ENCODE peak calls at places on chromosome 9, in four cellular contexts. One of them, this sample, is unnamed.

GRCh38 chr9:136219276-136219675 is 14.3 kb upstream of the LHX3 start:
- DNase-seq in mesenchymal stem cell: no peak
- DNase-seq in IMR-90: peak
- DNase-seq in prostate gland: no peak
- DNase-seq in this sample: peak

GRCh38 chr9:123911024-123911423 is 18.9 kb downstream of the DENND1A start:
- DNase-seq in mesenchymal stem cell: no peak
- DNase-seq in IMR-90: no peak
- DNase-seq in prostate gland: no peak
- DNase-seq in this sample: no peak

GRCh38 chr9:129968690-129969485 is 74.1 kb downstream of the FNBP1 start:
- DNase-seq in mesenchymal stem cell: peak
- DNase-seq in IMR-90: peak
- DNase-seq in prostate gland: no peak
- DNase-seq in this sample: peak

GRCh38 chr9:92293075-92293354 is 482 bp downstream of the IARS1 start:
- DNase-seq in mesenchymal stem cell: no peak
- DNase-seq in IMR-90: no peak
- DNase-seq in prostate gland: no peak
- DNase-seq in this sample: no peak

GRCh38 chr9:30075451-30076199 is 2308.8 kb upstream of the ACO1 start:
- DNase-seq in mesenchymal stem cell: peak
- DNase-seq in IMR-90: no peak
- DNase-seq in prostate gland: no peak
- DNase-seq in this sample: peak

GRCh38 chr9:105290401-105290800 is 46.0 kb downstream of the SLC44A1 start:
- DNase-seq in mesenchymal stem cell: peak
- DNase-seq in IMR-90: peak
- DNase-seq in prostate gland: peak
- DNase-seq in this sample: peak

GRCh38 chr9:90460220-90460619 is 182.4 kb downstream of the DIRAS2 start:
- DNase-seq in mesenchymal stem cell: no peak
- DNase-seq in IMR-90: no peak
- DNase-seq in prostate gland: no peak
- DNase-seq in this sample: no peak

GRCh38 chr9:125544988-125545651 is 161.9 kb downstream of the MAPKAP1 start:
- DNase-seq in mesenchymal stem cell: no peak
- DNase-seq in IMR-90: peak
- DNase-seq in prostate gland: peak
- DNase-seq in this sample: peak

GRCh38 chr9:104091708-104092107 is 2.4 kb upstream of the SMC2 start:
- DNase-seq in mesenchymal stem cell: peak
- DNase-seq in IMR-90: peak
- DNase-seq in prostate gland: no peak
- DNase-seq in this sample: peak

GRCh38 chr9:136079916-136080246 is 15.2 kb downstream of the NACC2 start:
- DNase-seq in mesenchymal stem cell: no peak
- DNase-seq in IMR-90: no peak
- DNase-seq in prostate gland: no peak
- DNase-seq in this sample: no peak

GRCh38 chr9:102499468-102499867 is 495.7 kb upstream of the CYLC2 start:
- DNase-seq in mesenchymal stem cell: no peak
- DNase-seq in IMR-90: no peak
- DNase-seq in prostate gland: no peak
- DNase-seq in this sample: no peak

GRCh38 chr9:124054671-124055212 is 43.2 kb downstream of the LHX2 start:
- DNase-seq in mesenchymal stem cell: peak
- DNase-seq in IMR-90: peak
- DNase-seq in prostate gland: no peak
- DNase-seq in this sample: peak

GRCh38 chr9:27125936-27126335 is 16.9 kb downstream of the TEK start:
- DNase-seq in mesenchymal stem cell: peak
- DNase-seq in IMR-90: peak
- DNase-seq in prostate gland: no peak
- DNase-seq in this sample: peak

GRCh38 chr9:131738838-131739191 is 1.1 kb downstream of the RAPGEF1 start:
- DNase-seq in mesenchymal stem cell: no peak
- DNase-seq in IMR-90: no peak
- DNase-seq in prostate gland: no peak
- DNase-seq in this sample: no peak

GRCh38 chr9:3526903-3527652 is 1.3 kb upstream of the RFX3 start:
- DNase-seq in mesenchymal stem cell: peak
- DNase-seq in IMR-90: peak
- DNase-seq in prostate gland: peak
- DNase-seq in this sample: peak

GRCh38 chr9:68427216-68427994 is 71.0 kb downstream of the PGM5 start:
- DNase-seq in mesenchymal stem cell: no peak
- DNase-seq in IMR-90: no peak
- DNase-seq in prostate gland: no peak
- DNase-seq in this sample: no peak
- H3K4me3 ChIP-seq in mesenchymal stem cell: no peak
- H3K4me3 ChIP-seq in IMR-90: no peak
- H3K4me3 ChIP-seq in prostate gland: no peak
- H3K4me3 ChIP-seq in this sample: no peak

GRCh38 chr9:1083325-1083913 is 33.3 kb downstream of the DMRT2 start:
- DNase-seq in mesenchymal stem cell: no peak
- DNase-seq in IMR-90: no peak
- DNase-seq in prostate gland: no peak
- DNase-seq in this sample: peak
- H3K4me3 ChIP-seq in mesenchymal stem cell: peak
- H3K4me3 ChIP-seq in IMR-90: no peak
- H3K4me3 ChIP-seq in prostate gland: no peak
- H3K4me3 ChIP-seq in this sample: peak

GRCh38 chr9:76137941-76138340 is 247.5 kb downstream of the PCSK5 start:
- DNase-seq in mesenchymal stem cell: peak
- DNase-seq in IMR-90: peak
- DNase-seq in prostate gland: no peak
- DNase-seq in this sample: no peak

GRCh38 chr9:76138360-76138759 is 247.9 kb downstream of the PCSK5 start:
- DNase-seq in mesenchymal stem cell: no peak
- DNase-seq in IMR-90: no peak
- DNase-seq in prostate gland: no peak
- DNase-seq in this sample: no peak

GRCh38 chr9:76135902-76136301 is 245.4 kb downstream of the PCSK5 start:
- DNase-seq in mesenchymal stem cell: no peak
- DNase-seq in IMR-90: no peak
- DNase-seq in prostate gland: no peak
- DNase-seq in this sample: peak

DNA sequence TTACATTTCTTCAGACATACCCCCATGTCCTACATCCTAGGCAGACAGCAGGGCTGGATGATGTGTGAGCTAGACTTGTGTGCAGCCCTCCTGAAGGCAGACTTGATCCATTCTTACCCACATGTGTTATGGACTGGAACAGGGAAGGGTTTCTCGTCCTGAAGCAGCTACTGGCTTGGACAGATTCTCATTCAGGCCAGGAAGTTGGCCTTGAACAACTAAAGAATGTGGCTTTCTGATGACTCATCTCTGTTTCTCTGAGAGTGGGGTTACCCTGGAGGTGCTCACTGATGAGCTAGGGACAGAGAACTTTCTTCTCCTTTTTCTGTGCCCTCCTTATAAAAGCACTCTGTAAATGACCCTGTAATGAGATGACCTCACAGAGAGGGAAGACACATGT is 246.5 kb downstream of the PCSK5 start:
- DNase-seq in mesenchymal stem cell: peak
- DNase-seq in IMR-90: peak
- DNase-seq in prostate gland: no peak
- DNase-seq in this sample: peak
- H3K4me3 ChIP-seq in mesenchymal stem cell: no peak
- H3K4me3 ChIP-seq in IMR-90: no peak
- H3K4me3 ChIP-seq in prostate gland: no peak
- H3K4me3 ChIP-seq in this sample: no peak

GRCh38 chr9:113482991-113483675 is 19.6 kb downstream of the RGS3 start:
- DNase-seq in mesenchymal stem cell: no peak
- DNase-seq in IMR-90: no peak
- DNase-seq in prostate gland: no peak
- DNase-seq in this sample: no peak

GRCh38 chr9:113485761-113486115 is 22.2 kb downstream of the RGS3 start:
- DNase-seq in mesenchymal stem cell: no peak
- DNase-seq in IMR-90: no peak
- DNase-seq in prostate gland: no peak
- DNase-seq in this sample: no peak

GRCh38 chr9:113483676-113484257 is 20.2 kb downstream of the RGS3 start:
- DNase-seq in mesenchymal stem cell: no peak
- DNase-seq in IMR-90: no peak
- DNase-seq in prostate gland: no peak
- DNase-seq in this sample: no peak

GRCh38 chr9:113482341-113482740 is 18.8 kb downstream of the RGS3 start:
- DNase-seq in mesenchymal stem cell: no peak
- DNase-seq in IMR-90: no peak
- DNase-seq in prostate gland: no peak
- DNase-seq in this sample: no peak

GRCh38 chr9:113484258-113484730 is 20.8 kb downstream of the RGS3 start:
- DNase-seq in mesenchymal stem cell: peak
- DNase-seq in IMR-90: peak
- DNase-seq in prostate gland: peak
- DNase-seq in this sample: no peak
- H3K4me3 ChIP-seq in mesenchymal stem cell: no peak
- H3K4me3 ChIP-seq in IMR-90: no peak
- H3K4me3 ChIP-seq in prostate gland: no peak
- H3K4me3 ChIP-seq in this sample: no peak

GRCh38 chr9:109500421-109500974 is 2.4 kb upstream of the PTPN3 start:
- DNase-seq in mesenchymal stem cell: no peak
- DNase-seq in IMR-90: no peak
- DNase-seq in prostate gland: no peak
- DNase-seq in this sample: no peak

GRCh38 chr9:109498195-109499060 is at the start of gene PTPN3:
- DNase-seq in mesenchymal stem cell: no peak
- DNase-seq in IMR-90: no peak
- DNase-seq in prostate gland: no peak
- DNase-seq in this sample: no peak

GRCh38 chr9:109497193-109498165 is 628 bp downstream of the PTPN3 start:
- DNase-seq in mesenchymal stem cell: no peak
- DNase-seq in IMR-90: no peak
- DNase-seq in prostate gland: peak
- DNase-seq in this sample: no peak

GRCh38 chr9:109499061-109499630 is 1.0 kb upstream of the PTPN3 start:
- DNase-seq in mesenchymal stem cell: no peak
- DNase-seq in IMR-90: no peak
- DNase-seq in prostate gland: no peak
- DNase-seq in this sample: no peak

DNA sequence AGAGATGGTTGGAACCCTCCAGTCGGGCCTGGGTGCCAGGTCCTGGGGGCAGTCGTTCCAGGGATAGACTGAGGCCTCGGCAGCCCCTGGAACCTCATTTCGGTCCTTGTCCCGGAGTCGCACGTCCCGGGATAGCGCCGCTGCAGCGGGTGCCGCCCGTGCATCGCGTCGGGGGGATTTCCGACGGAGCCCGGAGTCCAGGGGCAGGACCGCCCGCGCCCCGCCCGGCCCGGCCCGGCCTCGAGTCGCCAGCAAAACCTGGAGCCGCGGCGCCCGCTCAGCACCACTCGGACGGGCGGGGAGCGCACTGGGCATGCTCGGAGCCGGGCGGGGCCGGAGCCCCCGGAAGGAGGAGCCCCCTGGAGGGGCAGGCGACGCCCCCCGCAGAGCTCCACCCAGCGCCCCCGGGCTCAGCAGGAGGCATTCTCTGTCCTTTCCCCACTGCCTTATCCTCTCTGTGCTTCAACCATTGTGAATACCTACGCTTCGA is 1.6 kb upstream of the PTPN3 start:
- DNase-seq in mesenchymal stem cell: peak
- DNase-seq in IMR-90: no peak
- DNase-seq in prostate gland: peak
- DNase-seq in this sample: peak
- H3K4me3 ChIP-seq in mesenchymal stem cell: peak
- H3K4me3 ChIP-seq in IMR-90: peak
- H3K4me3 ChIP-seq in prostate gland: peak
- H3K4me3 ChIP-seq in this sample: peak

GRCh38 chr9:15249042-15249818 is 57.8 kb downstream of the TTC39B start:
- DNase-seq in mesenchymal stem cell: peak
- DNase-seq in IMR-90: peak
- DNase-seq in prostate gland: no peak
- DNase-seq in this sample: peak

GRCh38 chr9:15248596-15248995 is 58.4 kb downstream of the TTC39B start:
- DNase-seq in mesenchymal stem cell: no peak
- DNase-seq in IMR-90: no peak
- DNase-seq in prostate gland: no peak
- DNase-seq in this sample: no peak

GRCh38 chr9:15253197-15253596 is 53.8 kb downstream of the TTC39B start:
- DNase-seq in mesenchymal stem cell: peak
- DNase-seq in IMR-90: peak
- DNase-seq in prostate gland: no peak
- DNase-seq in this sample: no peak

GRCh38 chr9:15248106-15248505 is 58.9 kb downstream of the TTC39B start:
- DNase-seq in mesenchymal stem cell: no peak
- DNase-seq in IMR-90: no peak
- DNase-seq in prostate gland: no peak
- DNase-seq in this sample: no peak

DNA sequence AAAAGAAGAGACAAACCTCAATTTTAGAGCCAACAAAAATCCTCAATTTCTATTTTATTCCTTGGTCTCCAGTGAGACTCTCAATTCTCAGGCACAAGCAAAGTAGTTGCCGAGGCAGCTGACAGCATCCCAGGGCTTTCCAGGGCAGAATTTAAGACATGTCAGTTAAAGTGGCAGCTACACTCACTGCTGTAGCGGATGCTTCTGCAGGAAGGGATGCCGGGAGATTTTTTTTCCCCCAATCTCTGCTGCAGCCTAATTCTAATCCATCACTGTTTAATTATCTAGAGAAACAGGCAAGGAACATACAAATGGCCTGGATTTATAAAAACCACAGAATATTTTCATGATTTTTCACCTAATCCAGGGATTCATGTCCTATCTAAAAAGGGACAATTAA is 57.0 kb downstream of the TTC39B start:
- DNase-seq in mesenchymal stem cell: peak
- DNase-seq in IMR-90: no peak
- DNase-seq in prostate gland: no peak
- DNase-seq in this sample: no peak
- H3K4me3 ChIP-seq in mesenchymal stem cell: no peak
- H3K4me3 ChIP-seq in IMR-90: no peak
- H3K4me3 ChIP-seq in prostate gland: no peak
- H3K4me3 ChIP-seq in this sample: no peak

This sample was measured in fibroblast of mammary gland.